ENCODE peak calls at places on chromosomes 4 and X, in six cellular contexts. T is epithelial cell of esophagus, G is OCI-LY7, K is AG09319, P is brain microvascular endothelial cell, N is fibroblast of the aortic adventitia. L is an unnamed sample.

GRCh38 chr4:8728536-8729407 is 136.2 kb downstream of the CPZ start:
- DNase-seq in K (no peak), N (no peak), P (no peak), T (no peak), G (no peak), L (peak)

GRCh38 chr4:176638992-176639391 is 153.7 kb downstream of the VEGFC start:
- DNase-seq in P (no peak), N (no peak), K (no peak), G (no peak), T (peak), L (no peak)

GRCh38 chr4:38687571-38688011 is 23.6 kb downstream of the KLF3 start:
- DNase-seq in P (peak), G (no peak), N (no peak), T (peak), K (no peak), L (no peak)

GRCh38 chr4:22485751-22486150 is 30.1 kb downstream of the ADGRA3 start:
- DNase-seq in N (peak), P (peak), G (no peak), T (peak), K (peak), L (no peak)

GRCh38 chrX:133413218-133413925 is 1.9 kb downstream of the GPC4 start:
- DNase-seq in K (no peak), N (no peak), T (no peak), P (no peak), G (no peak), L (no peak)

GRCh38 chrX:11190745-11191510 is 79.8 kb downstream of the HCCS start:
- DNase-seq in K (no peak), N (no peak), T (peak), G (no peak), P (no peak), L (no peak)

GRCh38 chrX:107674480-107675364 is 46.4 kb downstream of the PRPS1 start:
- DNase-seq in N (peak), T (peak), K (no peak), G (peak), P (peak), L (no peak)

GRCh38 chrX:136866337-136867095 is 14.0 kb downstream of the RBMX start:
- DNase-seq in K (no peak), G (no peak), T (no peak), N (no peak), P (no peak), L (no peak)

GRCh38 chr4:7805533-7806079 is 134.1 kb downstream of the AFAP1 start:
- DNase-seq in G (no peak), P (peak), N (peak), K (peak), T (peak), L (no peak)

GRCh38 chrX:116961872-116962582 is 499.3 kb upstream of the CT83 start:
- DNase-seq in G (no peak), P (no peak), K (no peak), N (no peak), T (peak), L (no peak)

GRCh38 chr4:55409468-55410171 is 13.9 kb downstream of the TMEM165 start:
- DNase-seq in G (peak), T (no peak), N (peak), K (no peak), P (peak), L (no peak)

GRCh38 chrX:130330706-130331105 is 9.0 kb upstream of the SLC25A14 start:
- DNase-seq in G (peak), T (peak), N (peak), P (peak), K (no peak), L (peak)
- TF ChIP-seq CTCF in G (peak), T (peak), N (peak), P (peak), K (peak), L (no peak)

GRCh38 chrX:101759000-101759399 is 99.3 kb upstream of the ARMCX2 start:
- DNase-seq in N (peak), G (peak), K (peak), P (peak), T (peak), L (no peak)
- TF ChIP-seq CTCF in N (peak), G (peak), K (peak), P (peak), T (peak), L (no peak)

DNA sequence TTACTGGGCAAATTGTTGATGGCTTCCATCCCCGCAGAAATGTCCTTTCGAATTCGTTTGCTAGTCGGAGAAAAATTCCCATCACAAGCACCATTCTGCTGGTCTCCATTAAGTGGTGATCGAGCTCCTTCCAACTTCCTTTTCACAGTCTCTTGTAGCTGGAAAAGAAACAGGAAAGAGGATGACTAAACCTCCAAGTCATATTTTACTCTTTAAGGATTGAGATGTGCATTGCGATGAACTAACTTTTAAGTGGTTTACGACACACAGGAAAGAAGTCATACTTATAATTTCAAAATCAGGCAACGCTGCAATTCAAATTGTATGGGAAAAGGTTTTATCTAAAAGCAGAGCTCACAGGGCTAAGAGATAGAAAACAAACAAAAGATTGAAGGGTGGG is 225.2 kb downstream of the MGST2 start:
- DNase-seq in T (peak), N (peak), G (no peak), K (no peak), P (no peak), L (no peak)
- TF ChIP-seq CTCF in T (peak), N (peak), G (no peak), K (no peak), P (peak), L (no peak)

DNA sequence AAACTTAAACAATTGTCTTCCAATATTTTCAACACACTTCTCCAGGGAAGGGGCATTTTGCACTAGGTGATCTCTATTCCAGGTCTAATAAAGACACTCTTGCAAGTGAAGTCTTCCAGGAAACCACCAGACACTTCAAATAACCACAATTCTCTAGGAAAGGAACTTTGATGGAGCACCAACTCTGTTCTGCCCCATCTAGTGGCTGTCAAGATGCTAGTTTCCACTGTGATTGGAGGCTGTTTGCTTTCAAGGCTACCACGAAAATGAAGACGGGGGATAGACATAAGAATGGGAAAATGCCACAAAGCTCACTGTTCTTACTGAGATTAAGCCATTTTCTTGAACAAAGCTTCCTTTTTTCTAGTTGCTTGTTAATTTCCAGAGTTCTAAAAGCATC is 100.6 kb upstream of the F9 start:
- DNase-seq in N (peak), G (no peak), K (no peak), T (peak), P (no peak), L (no peak)
- TF ChIP-seq CTCF in N (peak), G (peak), K (peak), T (peak), P (peak), L (no peak)

GRCh38 chr4:20987191-20987590 is 286.9 kb downstream of the PACRGL start:
- DNase-seq in P (no peak), K (no peak), T (peak), G (no peak), N (no peak), L (no peak)
- TF ChIP-seq CTCF in P (no peak), K (no peak), T (no peak), G (no peak), N (no peak), L (no peak)

L was measured in activated B cell treated with CpG ODN at 0.5 μM for 24 hours.